ENCODE peak calls at places on chromosomes 13 and 19, in nine cellular contexts. D is lower leg skin; U is tibial nerve; O is neural crest cell; S is CD4-positive, alpha-beta T cell; B is stomach; I is AG10803; W is B cell; A is breast epithelium. P is an unnamed sample.

GRCh38 chr13:93180376-93180966 is 46.1 kb upstream of the GPC6 start:
- DNase-seq in D (no peak), O (no peak), A (no peak), U (no peak), I (peak; percentile 70), S (no peak), W (no peak), B (no peak), P (peak; percentile 32)

GRCh38 chr13:99647593-99647980 is 146.3 kb downstream of the TM9SF2 start:
- DNase-seq in I (no peak), D (no peak), O (no peak), B (no peak), A (no peak), S (no peak), W (no peak), U (no peak), P (no peak)

GRCh38 chr13:55361141-55361540 is 1779.6 kb upstream of the PRR20A start:
- DNase-seq in A (no peak), O (no peak), W (no peak), I (no peak), B (no peak), S (no peak), U (no peak), D (no peak), P (no peak)

GRCh38 chr13:77715233-77715891 is 17.9 kb downstream of the SLAIN1 start:
- DNase-seq in S (no peak), W (no peak), O (no peak), I (no peak), A (no peak), U (no peak), D (no peak), B (no peak), P (no peak)

GRCh38 chr13:93460005-93460404 is 233.4 kb downstream of the GPC6 start:
- DNase-seq in S (no peak), I (no peak), O (no peak), A (no peak), W (no peak), B (no peak), U (no peak), D (no peak), P (no peak)

GRCh38 chr13:94967183-94968039 is 255.1 kb upstream of the SOX21 start:
- DNase-seq in D (no peak), U (no peak), W (no peak), I (no peak), B (peak; percentile 29), S (no peak), O (peak; percentile 43), A (no peak), P (no peak)

GRCh38 chr13:48158290-48158689 is 63.4 kb upstream of the MED4 start:
- DNase-seq in U (no peak), O (no peak), D (no peak), A (no peak), S (no peak), I (no peak), W (no peak), B (no peak), P (no peak)

GRCh38 chr13:106961219-106961618 is 393.3 kb upstream of the ARGLU1 start:
- DNase-seq in D (no peak), O (no peak), U (no peak), A (no peak), S (no peak), W (no peak), I (no peak), B (no peak), P (no peak)

GRCh38 chr19:13150919-13151604 is 851 bp downstream of the IER2 start:
- DNase-seq in U (no peak), S (no peak), B (no peak), D (peak; percentile 90), A (peak; percentile 48), W (peak; percentile 53), I (no peak), O (no peak), P (no peak)

GRCh38 chr13:53206455-53206854 is 177.8 kb downstream of the OLFM4 start:
- DNase-seq in D (no peak), U (no peak), B (no peak), W (no peak), S (no peak), I (no peak), A (no peak), O (no peak), P (no peak)

GRCh38 chr13:85543144-85543543 is 256.1 kb downstream of the SLITRK6 start:
- DNase-seq in A (no peak), I (no peak), U (no peak), D (no peak), B (no peak), O (no peak), W (no peak), S (no peak), P (peak; percentile 11)

GRCh38 chr13:67829641-67830040 is 599.5 kb upstream of the PCDH9 start:
- DNase-seq in D (no peak), U (no peak), W (no peak), O (no peak), S (no peak), A (no peak), B (no peak), I (no peak), P (no peak)

GRCh38 chr13:106490887-106491321 is 44.6 kb downstream of the EFNB2 start:
- DNase-seq in I (no peak), D (no peak), W (no peak), O (no peak), A (no peak), U (no peak), S (no peak), B (no peak), P (no peak)

GRCh38 chr13:98142427-98143156 is at the start of gene FARP1:
- DNase-seq in S (peak; percentile 5), A (peak; percentile 62), W (peak; percentile 60), D (peak; percentile 93), B (peak; percentile 88), O (peak; percentile 66), I (peak; percentile 65), U (peak; percentile 58), P (no peak)

GRCh38 chr19:14762111-14762510 is 16.2 kb downstream of the ADGRE2 start:
- DNase-seq in W (no peak), D (no peak), O (no peak), S (no peak), A (no peak), U (no peak), I (no peak), B (no peak), P (no peak)

GRCh38 chr13:100633461-100633860 is 41.1 kb downstream of the TMTC4 start:
- DNase-seq in U (no peak), I (peak; percentile 94), O (no peak), A (no peak), D (no peak), S (no peak), B (no peak), W (no peak), P (peak; percentile 78)

GRCh38 chr19:46890423-46891170 is 29.8 kb downstream of the ARHGAP35 start:
- DNase-seq in B (no peak), I (peak; percentile 98), U (no peak), O (no peak), W (no peak), D (no peak), A (no peak), S (no peak), P (peak; percentile 38)

GRCh38 chr13:44876782-44877324 is 112.4 kb downstream of the NUFIP1 start:
- DNase-seq in O (peak; percentile 6), A (no peak), D (no peak), W (no peak), S (no peak), I (no peak), U (no peak), B (no peak), P (no peak)
- TF ChIP-seq CTCF in O (peak; percentile 59), A (no peak), D (no peak), W (no peak), S (no peak), I (peak; percentile 23), U (no peak), B (peak; percentile 9), P (peak; percentile 27)

DNA sequence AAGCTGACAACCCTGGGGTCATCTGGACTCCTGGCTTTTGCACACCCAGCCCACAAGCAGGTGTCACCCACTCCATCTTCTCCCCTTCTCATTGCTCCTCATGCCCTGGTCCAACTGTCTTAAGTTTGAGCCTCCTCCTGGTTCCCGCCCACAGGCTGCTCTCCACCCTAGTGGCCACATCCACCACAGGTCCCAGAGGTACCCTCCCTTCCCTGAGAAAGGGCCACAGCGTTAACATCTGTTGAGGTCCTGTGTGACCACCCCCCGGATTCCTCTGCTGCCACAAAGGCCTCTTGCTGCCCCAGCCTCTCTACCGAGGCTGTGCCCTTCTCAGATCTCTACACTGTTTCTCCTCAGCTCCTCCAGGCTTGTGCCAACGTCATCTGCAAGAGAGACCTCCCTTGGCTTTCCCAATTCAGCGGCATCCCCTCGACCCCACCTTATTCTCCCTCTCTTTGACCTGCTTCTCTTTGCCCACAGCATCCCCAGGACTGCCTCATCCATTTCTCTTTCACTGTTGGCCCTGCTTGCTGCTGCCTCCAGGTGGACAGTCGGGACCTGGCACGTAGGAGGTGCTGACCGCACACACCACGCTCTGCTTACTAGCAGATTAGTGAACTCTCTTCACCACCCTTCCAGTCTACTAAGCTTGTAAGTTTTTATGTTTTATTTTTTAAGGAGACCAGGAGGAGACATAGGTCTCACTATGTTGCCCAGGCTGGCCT is 33.3 kb downstream of the SUGP2 start:
- DNase-seq in S (no peak), A (no peak), B (no peak), U (no peak), O (no peak), I (peak; percentile 11), D (no peak), W (no peak), P (no peak)
- TF ChIP-seq CTCF in S (no peak), A (no peak), B (no peak), U (no peak), O (peak; percentile 16), I (peak; percentile 9), D (no peak), W (no peak), P (peak; percentile 47)

DNA sequence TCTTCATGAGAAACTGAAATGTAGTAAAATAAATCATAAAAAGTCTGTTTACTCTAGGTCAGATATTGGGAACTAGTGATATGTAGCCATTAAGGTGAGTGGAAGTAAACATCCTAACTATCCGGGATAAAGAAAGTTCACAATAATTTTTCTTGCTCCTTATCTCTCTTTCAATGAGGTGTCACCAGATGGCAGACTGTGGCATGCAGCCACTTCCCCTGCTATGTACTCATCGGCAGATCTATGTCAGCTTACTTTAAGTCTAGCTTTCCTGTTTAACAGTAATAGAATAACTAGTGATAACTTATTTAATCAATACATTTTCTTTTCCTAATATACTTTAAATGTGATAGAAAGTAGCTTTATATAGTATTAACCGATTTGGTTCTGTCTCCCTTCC is 181.9 kb downstream of the NDFIP2 start:
- DNase-seq in A (no peak), O (no peak), W (no peak), D (no peak), B (no peak), I (no peak), U (no peak), S (no peak), P (no peak)
- TF ChIP-seq CTCF in A (no peak), O (peak; percentile 29), W (no peak), D (no peak), B (no peak), I (no peak), U (no peak), S (no peak), P (no peak)

DNA sequence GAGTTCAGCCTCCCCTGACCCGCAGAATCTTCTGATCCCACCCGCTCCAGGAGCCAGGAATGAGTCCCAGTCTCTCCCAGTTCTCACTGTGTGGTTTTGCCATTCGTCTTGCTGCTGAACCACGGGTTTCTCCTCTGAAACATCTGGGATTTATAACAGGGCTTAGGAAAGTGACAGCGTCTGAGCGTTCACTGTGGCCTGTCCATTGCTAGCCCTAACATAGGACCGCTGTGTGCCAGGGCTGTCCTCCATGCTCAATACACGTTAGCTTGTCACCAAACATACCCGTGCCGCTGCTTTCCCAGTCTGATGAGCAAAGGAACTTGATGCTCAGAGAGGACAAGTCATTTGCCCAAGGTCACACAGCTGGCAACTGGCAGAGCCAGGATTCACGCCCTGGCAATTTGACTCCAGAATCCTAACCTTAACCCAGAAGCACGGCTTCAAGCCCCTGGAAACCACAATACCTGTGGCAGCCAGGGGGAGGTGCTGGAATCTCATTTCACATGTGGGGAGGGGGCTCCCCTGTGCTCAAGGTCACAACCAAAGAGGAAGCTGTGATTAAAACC is 1.1 kb upstream of the APOE start:
- DNase-seq in I (no peak), O (no peak), W (no peak), D (no peak), U (no peak), A (no peak), S (no peak), B (no peak), P (no peak)
- TF ChIP-seq CTCF in I (peak; percentile 24), O (peak; percentile 41), W (no peak), D (no peak), U (no peak), A (no peak), S (no peak), B (no peak), P (peak; percentile 16)